ENCODE peak calls at places on chromosomes 11 and 22, in five cellular contexts. Y, Q, T, U and M are unnamed samples.

GRCh38 chr11:117456027-117456720 is 128.5 kb downstream of the CEP164 start:
- DNase-seq in T (no peak), Q (no peak), Y (no peak), U (no peak), M (no peak)

GRCh38 chr11:2036863-2037486 is 39.3 kb upstream of the H19 start:
- DNase-seq in U (no peak), Y (no peak), T (no peak), Q (no peak), M (no peak)

GRCh38 chr22:23119492-23120414 is 22.0 kb downstream of the RSPH14 start:
- DNase-seq in Q (no peak), U (no peak), Y (no peak), T (no peak), M (no peak)

GRCh38 chr22:35839811-35840739 is 122.4 kb downstream of the APOL5 start:
- DNase-seq in Q (peak), Y (peak), U (peak), T (peak), M (peak)

GRCh38 chr22:40238425-40239344 is 61.0 kb downstream of the TNRC6B start:
- DNase-seq in U (peak), Y (peak), T (peak), Q (no peak), M (no peak)

GRCh38 chr11:2348986-2349385 is 28.1 kb upstream of the CD81 start:
- DNase-seq in Q (no peak), Y (peak), T (peak), U (peak), M (no peak)

GRCh38 chr11:35390737-35391682 is 28.3 kb downstream of the SLC1A2 start:
- DNase-seq in Y (peak), U (peak), Q (no peak), T (peak), M (no peak)

GRCh38 chr11:124798991-124799383 is 1.2 kb downstream of the MSANTD2 start:
- DNase-seq in T (peak), U (peak), Q (no peak), Y (peak), M (no peak)

GRCh38 chr22:23438216-23438615 is 141.9 kb downstream of the IGLL1 start:
- DNase-seq in T (no peak), Y (no peak), U (no peak), Q (no peak), M (no peak)

GRCh38 chr22:32444068-32444467 is 20.2 kb downstream of the BPIFC start:
- DNase-seq in U (no peak), Q (no peak), Y (peak), T (no peak), M (no peak)

GRCh38 chr22:28600546-28601143 is 79.0 kb downstream of the TTC28 start:
- DNase-seq in Q (no peak), T (peak), Y (peak), U (peak), M (no peak)

GRCh38 chr22:29947410-29948387 is 64.7 kb downstream of the MTMR3 start:
- DNase-seq in Q (no peak), U (no peak), Y (peak), T (peak), M (no peak)

GRCh38 chr11:33622231-33622630 is 78.4 kb downstream of the C11orf91 start:
- DNase-seq in U (no peak), Q (no peak), T (peak), Y (peak), M (no peak)

GRCh38 chr11:86592047-86592564 is 80.3 kb downstream of the ME3 start:
- DNase-seq in Y (peak), U (peak), T (peak), Q (no peak), M (no peak)

GRCh38 chr11:56027354-56027753 is at the start of gene OR5AS1:
- DNase-seq in Q (no peak), U (no peak), Y (no peak), T (no peak), M (no peak)

GRCh38 chr22:32830473-32830872 is 29.0 kb downstream of the TIMP3 start:
- DNase-seq in Y (no peak), Q (no peak), T (no peak), U (no peak), M (no peak)

GRCh38 chr22:28741200-28741757 is 341 bp downstream of the CHEK2 start:
- DNase-seq in T (no peak), Y (no peak), U (no peak), Q (no peak), M (no peak)

GRCh38 chr11:102850973-102851745 is 7.8 kb upstream of the MMP3 start:
- DNase-seq in Q (no peak), Y (peak), T (peak), U (peak), M (no peak)

GRCh38 chr11:3138178-3139085 is 26.7 kb downstream of the OSBPL5 start:
- DNase-seq in U (no peak), Y (no peak), T (no peak), Q (no peak), M (no peak)

GRCh38 chr11:107102692-107103463 is 84.6 kb upstream of the GUCY1A2 start:
- DNase-seq in U (no peak), Y (no peak), Q (no peak), T (no peak), M (no peak)

GRCh38 chr22:17269224-17269606 is 50.0 kb upstream of the ADA2 start:
- DNase-seq in T (no peak), U (no peak), Y (no peak), Q (no peak), M (no peak)

GRCh38 chr11:104352036-104352435 is 188.1 kb upstream of the PDGFD start:
- DNase-seq in T (no peak), Y (no peak), Q (no peak), U (no peak), M (no peak)

GRCh38 chr11:85099522-85099921 is 527.6 kb downstream of the DLG2 start:
- DNase-seq in U (no peak), T (no peak), Q (no peak), Y (no peak), M (no peak)

GRCh38 chr11:101738494-101738893 is 154.7 kb upstream of the TRPC6 start:
- DNase-seq in Y (no peak), T (no peak), Q (no peak), U (no peak), M (no peak)

GRCh38 chr22:50326225-50326958 is 420 bp downstream of the DENND6B start:
- DNase-seq in Y (no peak), T (no peak), Q (no peak), U (no peak), M (no peak)

GRCh38 chr11:103622296-103622695 is 414.1 kb upstream of the DDI1 start:
- DNase-seq in Q (no peak), Y (no peak), U (no peak), T (no peak), M (no peak)

GRCh38 chr11:84924290-84924689 is 702.9 kb downstream of the DLG2 start:
- DNase-seq in Q (no peak), T (no peak), Y (no peak), U (no peak), M (no peak)

GRCh38 chr11:67289651-67290479 is 762 bp downstream of the ANKRD13D start:
- DNase-seq in U (no peak), T (no peak), Y (no peak), Q (no peak), M (no peak)

DNA sequence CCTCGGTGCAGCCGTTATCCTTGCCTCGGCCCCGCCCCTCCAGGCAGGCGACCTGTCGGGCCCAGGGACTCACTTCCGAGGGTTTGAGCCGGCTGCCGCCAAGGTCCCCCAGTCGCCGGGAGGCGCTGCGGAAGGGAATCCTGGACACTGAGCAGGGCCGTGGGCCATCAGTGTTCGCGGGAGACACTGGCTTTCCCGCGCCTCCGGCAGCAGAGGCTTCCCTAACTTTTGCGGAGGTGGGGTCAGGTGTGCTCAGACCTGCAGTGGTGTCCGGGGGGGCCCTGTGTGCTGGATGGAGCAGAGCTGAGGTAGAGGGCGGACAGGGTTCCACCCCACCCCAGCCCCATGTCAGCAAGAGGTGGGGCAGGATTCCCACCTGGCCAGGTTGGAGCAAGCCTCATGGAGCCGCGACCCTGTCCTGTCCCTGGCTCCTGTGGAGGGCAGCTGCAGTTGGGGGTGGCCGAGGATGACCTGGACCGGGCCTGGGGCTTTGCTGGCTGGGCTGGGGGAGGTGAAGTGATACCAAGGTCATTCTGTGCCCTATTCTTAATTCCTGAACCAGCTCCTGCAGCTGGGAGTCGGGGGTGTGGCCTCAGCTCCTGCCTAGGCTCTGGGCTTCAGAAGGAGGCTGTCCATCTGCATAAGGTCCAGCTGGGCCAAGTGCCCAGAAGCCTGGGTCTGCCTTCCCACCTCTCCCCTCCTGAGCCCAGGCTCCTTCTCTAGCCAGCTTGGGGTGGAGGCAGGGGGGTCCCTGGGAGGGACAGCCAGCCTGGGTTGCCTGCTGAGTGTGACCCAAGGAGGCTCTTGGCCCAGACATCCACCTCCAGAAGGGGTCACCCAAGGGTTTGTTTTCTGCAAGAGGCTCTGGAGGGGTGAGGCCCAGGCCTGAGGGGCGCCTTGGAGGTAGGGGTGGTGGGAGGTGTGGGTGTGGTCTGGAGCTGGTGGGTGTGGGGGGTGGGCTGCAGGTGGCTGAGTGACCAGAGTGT is 8.4 kb downstream of the TSPAN4 start:
- DNase-seq in U (no peak), Q (no peak), T (no peak), Y (no peak), M (no peak)
- TF ChIP-seq CTCF in U (peak), Q (no peak), T (no peak), Y (no peak), M (peak)

GRCh38 chr11:123559418-123559817 is 95.0 kb downstream of the SCN3B start:
- DNase-seq in Y (no peak), T (peak), U (peak), Q (no peak), M (no peak)
- TF ChIP-seq CTCF in Y (no peak), T (peak), U (peak), Q (no peak), M (peak)

DNA sequence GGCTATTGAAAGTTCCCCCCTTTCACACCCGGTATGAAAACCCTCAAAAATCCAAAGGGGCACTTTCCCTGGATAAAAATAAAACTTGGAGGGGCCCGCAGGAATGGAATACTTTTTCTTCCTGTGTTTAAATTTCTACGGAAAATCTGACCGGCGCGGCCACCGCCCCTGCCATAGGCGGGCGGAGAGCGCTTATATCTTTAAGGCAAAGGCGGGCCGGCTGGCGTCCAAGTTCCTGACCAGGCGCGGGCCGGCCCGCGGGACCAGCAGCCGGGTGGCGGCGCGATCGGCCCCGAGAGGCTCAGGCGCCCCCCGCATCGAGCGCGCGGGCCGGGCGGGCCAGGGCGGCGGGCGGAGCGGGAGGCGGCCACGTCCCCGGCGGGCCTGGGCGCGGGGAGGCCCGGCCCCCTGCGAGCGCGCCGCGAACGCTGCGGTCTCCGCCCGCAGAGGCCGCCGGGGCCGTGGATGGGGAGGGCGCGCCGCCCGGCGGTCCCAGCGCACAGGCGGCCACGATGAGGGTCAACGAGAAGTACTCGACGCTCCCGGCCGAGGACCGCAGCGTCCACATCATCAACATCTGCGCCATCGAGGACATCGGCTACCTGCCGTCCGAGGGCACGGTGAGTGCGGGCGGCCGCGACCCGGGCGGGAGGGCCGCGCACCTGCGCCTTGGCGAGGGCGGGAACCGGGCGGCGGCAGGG is at the start of gene ANO1:
- DNase-seq in U (no peak), Y (no peak), T (peak), Q (no peak), M (no peak)
- TF ChIP-seq CTCF in U (no peak), Y (no peak), T (peak), Q (no peak), M (no peak)

GRCh38 chr11:95352733-95353346 is 121.8 kb upstream of the SESN3 start:
- DNase-seq in Y (no peak), T (no peak), U (no peak), Q (no peak), M (no peak)
- TF ChIP-seq CTCF in Y (no peak), T (no peak), U (no peak), Q (no peak), M (no peak)

DNA sequence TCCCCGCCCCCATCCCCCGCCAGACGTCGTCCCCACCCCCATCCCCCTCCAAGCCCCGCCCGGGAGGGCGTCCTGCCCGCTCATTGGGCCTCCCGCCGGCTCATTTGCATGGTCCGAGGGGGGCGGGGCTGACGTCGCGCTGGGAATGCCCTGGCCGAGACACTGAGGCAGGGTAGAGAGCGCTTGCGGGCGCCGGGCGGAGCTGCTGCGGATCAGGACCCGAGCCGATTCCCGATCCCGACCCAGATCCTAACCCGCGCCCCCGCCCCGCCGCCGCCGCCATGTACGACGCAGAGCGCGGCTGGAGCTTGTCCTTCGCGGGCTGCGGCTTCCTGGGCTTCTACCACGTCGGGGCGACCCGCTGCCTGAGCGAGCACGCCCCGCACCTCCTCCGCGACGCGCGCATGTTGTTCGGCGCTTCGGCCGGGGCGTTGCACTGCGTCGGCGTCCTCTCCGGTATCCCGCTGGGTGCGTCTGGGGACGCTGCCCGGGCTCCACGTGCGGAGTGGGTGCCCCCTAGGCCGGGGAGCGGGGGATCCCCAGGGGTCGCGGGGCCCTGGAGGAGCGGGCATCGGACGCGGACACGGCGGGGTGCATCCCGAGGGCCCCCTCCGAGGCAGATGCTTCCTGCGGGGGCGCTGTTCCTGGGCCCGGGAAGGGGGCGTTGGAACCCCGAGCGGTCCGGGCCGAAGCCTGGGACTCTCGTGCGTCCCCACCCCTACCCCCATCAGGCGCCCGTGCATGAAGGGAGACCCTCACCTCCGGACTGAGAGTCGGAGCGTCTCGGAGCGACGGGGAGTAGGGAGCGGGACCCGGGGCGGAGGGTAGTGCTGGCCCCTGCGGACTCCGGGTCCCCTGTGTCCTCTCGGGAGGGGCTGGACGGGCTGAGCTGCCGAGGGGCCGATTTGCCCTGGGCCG is at the start of gene PNPLA3:
- DNase-seq in T (peak), U (peak), Q (no peak), Y (peak), M (peak)
- TF ChIP-seq CTCF in T (peak), U (peak), Q (no peak), Y (no peak), M (peak)

GRCh38 chr11:19579957-19580356 is 132.7 kb upstream of the NAV2 start:
- DNase-seq in T (no peak), Q (no peak), U (no peak), Y (no peak), M (no peak)

GRCh38 chr11:19577391-19577831 is 135.2 kb upstream of the NAV2 start:
- DNase-seq in Q (no peak), Y (no peak), T (no peak), U (no peak), M (no peak)

GRCh38 chr11:19576903-19577302 is 135.7 kb upstream of the NAV2 start:
- DNase-seq in T (no peak), U (no peak), Y (no peak), Q (no peak), M (no peak)

GRCh38 chr11:19578871-19579270 is 133.8 kb upstream of the NAV2 start:
- DNase-seq in T (no peak), Y (no peak), Q (no peak), U (no peak), M (no peak)

GRCh38 chr11:19577849-19578619 is 134.6 kb upstream of the NAV2 start:
- DNase-seq in Y (peak), Q (no peak), U (peak), T (peak), M (no peak)
- TF ChIP-seq CTCF in Y (no peak), Q (no peak), U (no peak), T (no peak), M (no peak)

DNA sequence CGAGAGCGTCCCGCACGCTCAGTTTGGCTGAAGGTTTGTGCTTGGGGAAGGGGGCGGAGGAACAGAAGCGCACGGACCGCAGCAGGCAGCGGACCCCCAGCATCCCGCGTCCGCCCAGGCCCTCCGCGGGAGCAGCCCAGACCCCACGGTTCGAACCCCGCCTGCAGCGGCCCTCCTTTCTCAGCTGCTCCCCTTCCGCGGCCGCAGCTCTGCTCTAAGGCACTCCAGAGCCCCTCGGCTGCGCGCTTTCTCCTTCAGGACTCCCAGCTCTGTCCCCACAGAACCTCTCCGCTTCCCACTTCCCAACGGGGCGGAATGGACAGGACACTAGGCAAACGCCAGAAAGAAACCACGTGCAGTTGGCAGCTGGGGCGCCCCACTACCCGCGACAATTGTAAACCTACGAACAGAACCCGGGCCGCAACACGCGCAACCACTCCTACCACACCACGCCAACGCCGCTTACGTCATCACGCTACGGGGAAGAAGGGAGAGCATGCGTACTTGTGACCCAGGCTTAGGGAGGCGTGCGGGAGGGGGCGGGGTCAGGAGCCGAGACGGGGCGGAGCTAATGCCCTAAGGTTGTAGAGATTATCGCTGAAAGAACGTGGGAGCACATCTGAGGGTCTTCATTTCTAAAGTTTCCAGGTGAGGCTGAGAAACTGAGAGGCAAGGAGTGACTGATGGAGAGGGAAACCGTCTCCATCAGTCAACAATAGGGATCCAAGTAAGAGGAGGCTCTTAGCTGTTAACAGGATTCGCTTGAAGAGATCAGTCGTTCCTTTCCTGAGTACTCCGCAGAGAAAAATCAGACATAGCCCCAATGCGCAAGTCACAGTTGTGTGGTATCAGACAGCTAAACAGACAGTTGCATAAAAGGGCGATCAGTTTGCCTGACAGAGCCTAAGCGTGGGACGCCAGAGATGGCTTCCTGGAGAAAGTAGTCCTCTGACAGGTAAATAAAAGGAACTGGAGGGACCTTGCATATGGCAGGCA is at the start of gene NARS2:
- DNase-seq in Y (peak), U (peak), T (peak), Q (peak), M (peak)
- TF ChIP-seq CTCF in Y (no peak), U (no peak), T (no peak), Q (no peak), M (no peak)

DNA sequence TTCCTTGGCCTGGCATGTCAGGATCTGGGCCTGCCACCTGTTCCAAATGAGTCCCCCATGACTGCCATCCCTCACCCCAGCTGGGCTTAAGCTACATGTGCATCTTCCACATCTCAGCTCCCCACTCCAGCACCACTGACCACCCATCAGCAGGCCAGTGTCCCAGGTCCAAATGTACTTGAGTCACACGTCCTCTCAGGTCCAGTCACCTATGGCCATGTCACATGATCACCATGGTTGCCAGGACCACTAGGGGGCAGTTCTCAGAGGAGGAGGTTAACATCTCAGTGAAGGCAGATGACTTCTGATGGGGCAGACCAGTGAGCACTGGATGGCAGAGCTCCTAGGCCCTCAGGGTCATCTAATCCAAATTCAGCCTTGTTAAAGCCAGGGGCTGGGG is 41.9 kb upstream of the WNT11 start:
- DNase-seq in Y (peak), T (no peak), U (no peak), Q (no peak), M (no peak)
- TF ChIP-seq CTCF in Y (peak), T (peak), U (peak), Q (no peak), M (peak)